ENCODE peak calls at places on chromosomes 16 and 17, in eight cellular contexts. J, T, O, W, U, D, Q and B are unnamed samples.
A peak's percentile ranks its signal among the peaks of the same experiment; 100 is the strongest.

GRCh38 chr16:66274335-66275110 is 92.0 kb upstream of the CDH5 start:
- DNase-seq in T (no peak), J (peak; percentile 73), W (peak; percentile 51), O (peak; percentile 16), Q (peak; percentile 65), D (peak; percentile 21), U (peak; percentile 67), B (no peak)

GRCh38 chr16:83835972-83836566 is 28.3 kb downstream of the HSBP1 start:
- DNase-seq in U (peak; percentile 80), D (peak; percentile 47), W (peak; percentile 35), O (no peak), T (peak; percentile 40), Q (no peak), J (peak; percentile 88), B (no peak)

GRCh38 chr16:57405194-57405593 is 627 bp downstream of the CCL17 start:
- DNase-seq in W (no peak), O (no peak), T (no peak), U (no peak), J (no peak), D (no peak), Q (no peak), B (no peak)

GRCh38 chr16:67547423-67548264 is 14.7 kb upstream of the CTCF start:
- DNase-seq in T (no peak), U (no peak), J (no peak), Q (peak; percentile 40), D (no peak), O (peak; percentile 75), W (no peak), B (peak; percentile 46)

GRCh38 chr16:53041196-53041977 is 11.3 kb downstream of the CHD9NB start:
- DNase-seq in O (no peak), W (peak; percentile 80), Q (no peak), U (peak; percentile 30), J (peak; percentile 80), T (no peak), D (peak; percentile 90), B (no peak)

GRCh38 chr17:72122668-72123495 is 2.1 kb downstream of the SOX9 start:
- DNase-seq in U (peak; percentile 77), D (peak; percentile 51), J (peak; percentile 65), O (peak; percentile 54), Q (peak; percentile 68), T (peak; percentile 39), W (no peak), B (peak; percentile 51)

GRCh38 chr17:1298616-1299015 is 19.2 kb downstream of the TRARG1 start:
- DNase-seq in Q (no peak), O (no peak), J (peak; percentile 6), W (no peak), D (no peak), U (no peak), T (no peak), B (no peak)

GRCh38 chr17:63529711-63530556 is 6.8 kb downstream of the KCNH6 start:
- DNase-seq in W (no peak), T (no peak), U (no peak), J (no peak), D (no peak), O (no peak), Q (no peak), B (no peak)

GRCh38 chr16:10685709-10686108 is 9.0 kb downstream of the TEKT5 start:
- DNase-seq in D (no peak), W (no peak), O (no peak), T (no peak), J (no peak), U (no peak), Q (no peak), B (no peak)

GRCh38 chr17:79547586-79547985 is 63.3 kb downstream of the RBFOX3 start:
- DNase-seq in U (no peak), T (no peak), J (no peak), O (no peak), W (no peak), Q (no peak), D (no peak), B (no peak)

GRCh38 chr17:72095316-72095715 is 25.5 kb upstream of the SOX9 start:
- DNase-seq in T (no peak), O (no peak), W (no peak), Q (no peak), J (no peak), U (no peak), D (no peak), B (no peak)

GRCh38 chr16:79294568-79294967 is 306.0 kb downstream of the MAF start:
- DNase-seq in T (no peak), W (no peak), Q (no peak), O (no peak), U (no peak), D (no peak), J (no peak), B (no peak)

GRCh38 chr16:714079-714478 is 839 bp upstream of the METRN start:
- DNase-seq in O (no peak), J (peak; percentile 18), Q (no peak), U (no peak), W (no peak), D (no peak), T (no peak), B (no peak)

GRCh38 chr16:716768-717325 is 1.9 kb downstream of the METRN start:
- DNase-seq in Q (no peak), T (no peak), O (no peak), J (no peak), D (no peak), U (no peak), W (no peak), B (no peak)

GRCh38 chr16:716250-716607 is 1.3 kb downstream of the METRN start:
- DNase-seq in U (peak; percentile 54), O (no peak), T (peak; percentile 44), W (peak; percentile 44), J (peak; percentile 68), D (no peak), Q (no peak), B (no peak)

GRCh38 chr16:714558-715447 is at the start of gene METRN:
- DNase-seq in U (peak; percentile 76), W (peak; percentile 83), D (peak; percentile 75), J (peak; percentile 88), Q (peak; percentile 98), O (peak; percentile 86), T (peak; percentile 88), B (peak; percentile 92)

DNA sequence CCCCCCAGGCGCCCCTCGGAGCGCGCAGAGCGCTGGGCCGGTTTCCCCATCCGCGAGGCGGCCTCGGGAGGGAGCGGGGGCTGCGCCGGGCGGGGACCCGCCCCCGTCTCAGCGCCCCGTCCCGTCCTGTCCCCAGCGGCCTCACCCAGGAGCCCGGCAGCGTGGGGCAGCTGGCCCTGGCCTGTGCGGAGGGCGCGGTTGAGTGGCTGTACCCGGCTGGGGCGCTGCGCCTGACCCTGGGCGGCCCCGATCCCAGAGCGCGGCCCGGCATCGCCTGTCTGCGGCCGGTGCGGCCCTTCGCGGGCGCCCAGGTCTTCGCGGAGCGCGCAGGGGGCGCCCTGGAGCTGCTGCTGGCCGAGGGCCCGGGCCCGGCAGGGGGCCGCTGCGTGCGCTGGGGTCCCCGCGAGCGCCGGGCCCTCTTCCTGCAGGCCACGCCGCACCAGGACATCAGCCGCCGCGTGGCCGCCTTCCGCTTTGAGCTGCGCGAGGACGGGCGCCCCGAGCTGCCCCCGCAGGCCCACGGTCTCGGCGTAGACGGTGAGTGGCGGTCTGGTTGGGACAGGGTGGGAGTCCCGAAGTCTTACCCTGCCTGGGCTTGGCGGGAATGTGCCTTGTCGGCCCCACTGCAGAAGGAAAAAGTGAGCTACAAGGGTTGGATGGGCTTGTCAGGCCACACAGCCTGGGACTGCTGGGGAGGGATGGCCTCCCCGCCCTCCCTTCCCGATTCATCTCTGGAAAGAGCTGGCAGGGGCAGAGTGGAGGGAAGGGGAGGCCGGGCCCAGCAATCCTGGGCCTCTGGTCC is 731 bp downstream of the METRN start:
- DNase-seq in T (no peak), J (peak; percentile 39), U (peak; percentile 18), O (no peak), Q (peak; percentile 69), W (no peak), D (no peak), B (no peak)
- TF ChIP-seq CTCF in T (no peak), J (no peak), U (no peak), O (no peak), Q (peak; percentile 42), W (no peak), D (peak; percentile 14), B (peak; percentile 35)

GRCh38 chr16:87416826-87417471 is 24.8 kb downstream of the MAP1LC3B start:
- DNase-seq in W (peak; percentile 56), Q (no peak), U (peak; percentile 84), D (no peak), J (peak; percentile 81), O (no peak), T (peak; percentile 36), B (no peak)
- TF ChIP-seq CTCF in W (peak; percentile 52), Q (peak; percentile 41), U (peak; percentile 57), D (peak; percentile 61), J (peak; percentile 84), O (peak; percentile 51), T (peak; percentile 71), B (peak; percentile 53)

GRCh38 chr17:45814622-45815606 is 29.8 kb upstream of the SPPL2C start:
- DNase-seq in W (no peak), T (no peak), Q (no peak), O (no peak), U (no peak), D (no peak), J (no peak), B (no peak)

GRCh38 chr17:45809484-45809883 is 25.4 kb downstream of the CRHR1 start:
- DNase-seq in T (no peak), U (no peak), J (no peak), W (no peak), Q (no peak), O (no peak), D (no peak), B (no peak)

GRCh38 chr17:45812102-45812501 is 28.0 kb downstream of the CRHR1 start:
- DNase-seq in D (peak; percentile 10), T (no peak), O (no peak), J (peak; percentile 24), W (peak; percentile 30), U (peak; percentile 5), Q (no peak), B (no peak)

GRCh38 chr17:45815752-45816151 is 28.9 kb upstream of the SPPL2C start:
- DNase-seq in J (no peak), Q (no peak), W (no peak), D (no peak), U (no peak), O (no peak), T (no peak), B (no peak)

GRCh38 chr17:45813051-45813731 is 29.1 kb downstream of the CRHR1 start:
- DNase-seq in T (no peak), O (no peak), W (no peak), U (no peak), J (peak; percentile 14), Q (no peak), D (no peak), B (no peak)
- TF ChIP-seq CTCF in T (peak; percentile 2), O (no peak), W (no peak), U (no peak), J (peak; percentile 32), Q (peak; percentile 11), D (no peak), B (no peak)

DNA sequence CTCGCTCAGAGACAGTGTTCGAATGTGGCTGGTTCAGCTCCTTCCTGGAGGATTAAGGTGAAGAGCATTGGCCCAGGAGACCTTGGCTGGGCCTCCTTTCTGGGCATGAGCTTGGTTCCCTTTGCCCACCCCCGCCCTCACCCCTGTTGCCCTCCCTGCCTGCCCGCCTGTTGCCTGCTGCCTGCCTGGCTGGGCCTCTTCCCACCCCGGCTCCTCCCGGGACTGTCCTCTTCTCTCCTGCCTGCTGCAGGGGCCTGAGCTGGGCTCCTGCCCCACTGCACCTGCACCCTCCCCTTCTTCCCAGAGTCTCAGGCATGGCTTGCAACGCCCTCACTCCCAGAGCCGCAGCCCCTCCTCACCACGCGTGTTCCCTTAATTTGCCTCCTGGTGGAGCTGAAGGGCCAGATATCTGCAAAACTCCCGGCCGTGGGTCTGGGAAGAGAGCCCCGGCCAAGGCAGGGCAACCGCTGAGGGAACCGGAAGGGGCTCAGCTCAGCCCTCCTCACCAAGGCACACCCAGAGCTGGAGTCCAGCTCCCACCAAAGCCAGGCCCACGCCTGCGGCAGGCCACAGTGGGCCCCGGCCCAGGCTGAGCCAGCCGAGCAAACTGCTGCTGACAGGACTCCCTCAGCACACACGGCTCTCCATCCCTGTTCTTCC is 31.2 kb downstream of the MNT start:
- DNase-seq in J (peak; percentile 42), O (no peak), U (peak; percentile 32), T (no peak), W (no peak), Q (no peak), D (no peak), B (no peak)
- TF ChIP-seq CTCF in J (peak; percentile 43), O (no peak), U (no peak), T (no peak), W (peak; percentile 8), Q (no peak), D (peak; percentile 4), B (no peak)